ENCODE peak calls at places on chromosome 19, in ten cellular contexts. Q is nephron progenitor cell, B is left ventricle myocardium inferior, K is upper lobe of right lung, J is adrenal gland, U is left lung, A is HL-60, W is fibroblast of the aortic adventitia, S is MCF 10A, T is AG04449. X is an unnamed sample.

GRCh38 chr19:46218160-46218559 is 11.4 kb upstream of the IGFL1 start:
- DNase-seq in J (no peak), U (no peak), W (peak), B (no peak), S (peak), Q (peak), K (no peak), T (no peak), A (no peak), X (no peak)

GRCh38 chr19:34773555-34773864 is 495 bp upstream of the ZNF599 start:
- DNase-seq in T (no peak), W (no peak), Q (no peak), A (no peak), B (no peak), U (no peak), S (no peak), J (no peak), K (no peak), X (no peak)

GRCh38 chr19:35114656-35115537 is 726 bp upstream of the FXYD3 start:
- DNase-seq in U (peak), K (peak), A (peak), Q (peak), J (peak), S (peak), T (no peak), W (peak), B (peak), X (peak)

GRCh38 chr19:17679526-17680234 is 8.5 kb downstream of the UNC13A start:
- DNase-seq in U (no peak), A (no peak), S (no peak), T (no peak), W (no peak), K (no peak), Q (no peak), J (no peak), B (no peak), X (no peak)

GRCh38 chr19:35044317-35045117 is 3.0 kb downstream of the HPN start:
- DNase-seq in A (peak), S (peak), U (peak), J (peak), Q (peak), W (peak), B (peak), K (no peak), T (no peak), X (no peak)

GRCh38 chr19:38657633-38658222 is 10.3 kb downstream of the ACTN4 start:
- DNase-seq in K (no peak), T (peak), S (peak), U (no peak), Q (no peak), W (peak), J (no peak), B (no peak), A (no peak), X (no peak)

GRCh38 chr19:27851543-27852060 is 1361.3 kb downstream of the UQCRFS1 start:
- DNase-seq in T (no peak), U (no peak), A (no peak), B (no peak), K (no peak), W (no peak), J (no peak), Q (no peak), S (no peak), X (no peak)

GRCh38 chr19:1651548-1652394 is 644 bp downstream of the TCF3 start:
- DNase-seq in B (peak), S (peak), A (peak), Q (peak), W (peak), J (peak), K (peak), T (no peak), U (peak), X (peak)

GRCh38 chr19:16897572-16898056 is 8.8 kb downstream of the F2RL3 start:
- DNase-seq in J (peak), K (no peak), S (no peak), T (no peak), Q (no peak), A (no peak), W (no peak), U (peak), B (no peak), X (peak)

GRCh38 chr19:31759359-31759758 is 410.1 kb upstream of the TSHZ3 start:
- DNase-seq in U (no peak), T (no peak), K (no peak), A (no peak), W (no peak), S (no peak), B (no peak), Q (no peak), J (no peak), X (no peak)

GRCh38 chr19:35444735-35445134 is 3.3 kb upstream of the FFAR2 start:
- DNase-seq in Q (no peak), W (no peak), T (no peak), K (no peak), J (no peak), S (no peak), U (no peak), B (no peak), A (no peak), X (no peak)

GRCh38 chr19:34471906-34472305 is 9.7 kb upstream of the WTIP start:
- DNase-seq in Q (no peak), J (peak), U (no peak), T (no peak), A (no peak), S (no peak), W (no peak), K (no peak), B (no peak), X (no peak)

GRCh38 chr19:48728882-48729645 is 9.5 kb upstream of the MAMSTR start:
- DNase-seq in K (no peak), J (no peak), T (no peak), A (no peak), Q (no peak), S (no peak), W (no peak), B (no peak), U (no peak), X (no peak)
- TF ChIP-seq CTCF in K (no peak), J (no peak), T (no peak), A (no peak), Q (no peak), S (no peak), W (no peak), B (no peak), U (no peak), X (no peak)

GRCh38 chr19:13817615-13818371 is 22.6 kb downstream of the ZSWIM4 start:
- DNase-seq in S (no peak), U (peak), W (no peak), T (no peak), B (no peak), J (no peak), A (no peak), K (peak), Q (peak), X (peak)
- TF ChIP-seq CTCF in S (no peak), U (no peak), W (no peak), T (no peak), B (no peak), J (no peak), A (no peak), K (no peak), Q (no peak), X (no peak)

GRCh38 chr19:33386361-33386858 is 12.9 kb downstream of the CEBPG start:
- DNase-seq in T (no peak), J (no peak), U (peak), B (peak), W (no peak), Q (no peak), A (peak), K (no peak), S (no peak), X (no peak)
- TF ChIP-seq CTCF in T (no peak), J (no peak), U (no peak), B (no peak), W (no peak), Q (no peak), A (no peak), K (no peak), S (no peak), X (no peak)

GRCh38 chr19:45079911-45080469 is 930 bp downstream of the GEMIN7 start:
- DNase-seq in Q (no peak), T (no peak), A (no peak), U (no peak), J (no peak), B (no peak), K (no peak), S (no peak), W (no peak), X (no peak)

GRCh38 chr19:45078390-45079062 is 534 bp upstream of the GEMIN7 start:
- DNase-seq in W (no peak), A (no peak), S (no peak), Q (no peak), K (no peak), T (no peak), U (no peak), J (no peak), B (no peak), X (no peak)

GRCh38 chr19:45076851-45077730 is 813 bp upstream of the ZNF296 start:
- DNase-seq in B (no peak), K (no peak), J (no peak), Q (no peak), U (no peak), S (no peak), A (no peak), W (no peak), T (no peak), X (no peak)

GRCh38 chr19:45082170-45082569 is 3.1 kb downstream of the GEMIN7 start:
- DNase-seq in A (no peak), W (no peak), K (no peak), U (no peak), T (no peak), B (no peak), S (no peak), Q (no peak), J (no peak), X (no peak)

DNA sequence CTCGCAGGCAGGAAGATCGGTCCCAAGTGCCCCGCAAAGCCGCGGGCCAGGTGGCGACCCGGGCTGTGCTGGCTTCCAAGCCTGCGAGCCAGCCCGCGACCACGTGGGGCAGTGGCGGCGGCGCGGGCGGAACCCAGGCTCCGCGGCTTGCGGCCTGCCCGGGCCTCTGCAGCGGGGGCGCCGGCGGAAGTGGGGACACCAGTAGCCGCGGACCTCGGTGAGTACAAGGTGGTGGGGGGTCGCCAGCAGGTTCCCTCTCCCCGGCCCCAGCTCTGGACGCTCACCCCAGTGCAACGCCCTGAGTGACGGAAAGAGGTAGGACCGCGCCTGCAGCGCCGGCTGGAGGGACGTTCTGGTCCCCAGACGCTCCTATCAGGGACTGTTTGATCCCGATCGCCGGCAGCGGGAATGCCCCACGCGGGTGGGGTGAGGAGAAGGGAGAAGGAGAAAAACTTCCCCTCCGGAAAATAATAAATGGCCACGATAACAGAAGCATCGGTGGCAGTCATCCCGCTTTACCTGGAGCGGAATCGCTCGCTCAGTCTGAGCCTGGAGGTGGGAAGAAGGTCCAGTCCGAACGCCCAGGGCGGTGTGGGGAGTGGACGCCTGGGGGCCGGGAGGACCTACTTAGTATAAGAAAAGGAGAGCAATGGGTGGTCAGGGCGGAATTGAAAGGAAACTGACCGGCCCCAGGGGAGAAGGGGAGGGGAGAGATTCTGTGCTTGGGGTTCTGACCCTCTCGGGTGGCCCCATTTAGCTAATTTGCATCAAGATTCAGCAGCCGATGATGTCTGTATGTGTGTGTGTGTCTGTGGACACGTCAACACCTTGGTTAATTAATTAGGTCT is at the start of gene GEMIN7:
- DNase-seq in J (peak), Q (peak), K (peak), B (peak), U (peak), A (peak), W (peak), T (no peak), S (peak), X (peak)
- TF ChIP-seq CTCF in J (no peak), Q (peak), K (peak), B (peak), U (no peak), A (no peak), W (no peak), T (no peak), S (no peak), X (peak)

DNA sequence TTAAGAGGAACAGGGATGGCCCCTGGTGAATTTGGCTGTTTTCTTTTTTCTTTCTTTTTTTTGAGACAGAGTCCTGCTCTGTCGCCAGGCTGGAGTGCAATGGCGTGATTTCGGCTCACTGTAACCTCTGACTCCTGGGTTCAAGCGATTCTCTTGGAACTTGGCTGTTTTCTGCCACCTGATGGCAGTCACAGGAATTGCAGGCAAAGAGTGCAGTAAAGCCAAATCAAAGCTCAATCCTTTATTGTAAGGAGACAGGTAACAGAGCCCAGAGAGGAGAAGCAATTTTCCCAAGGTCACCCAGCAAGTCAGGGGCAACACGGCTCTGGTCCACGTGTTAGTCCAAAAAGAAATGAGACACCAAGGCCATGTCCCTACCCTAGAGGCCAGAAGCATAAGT is 6.2 kb downstream of the TINCR start:
- DNase-seq in Q (no peak), W (no peak), S (no peak), B (no peak), A (no peak), T (no peak), K (no peak), U (no peak), J (no peak), X (no peak)
- TF ChIP-seq CTCF in Q (peak), W (peak), S (peak), B (no peak), A (peak), T (peak), K (peak), U (no peak), J (no peak), X (no peak)

GRCh38 chr19:5547881-5548280 is 19.9 kb downstream of the TINCR start:
- DNase-seq in Q (no peak), T (peak), A (peak), W (peak), B (no peak), U (no peak), S (peak), J (peak), K (no peak), X (no peak)
- TF ChIP-seq CTCF in Q (peak), T (peak), A (peak), W (peak), B (peak), U (no peak), S (peak), J (peak), K (peak), X (peak)

DNA sequence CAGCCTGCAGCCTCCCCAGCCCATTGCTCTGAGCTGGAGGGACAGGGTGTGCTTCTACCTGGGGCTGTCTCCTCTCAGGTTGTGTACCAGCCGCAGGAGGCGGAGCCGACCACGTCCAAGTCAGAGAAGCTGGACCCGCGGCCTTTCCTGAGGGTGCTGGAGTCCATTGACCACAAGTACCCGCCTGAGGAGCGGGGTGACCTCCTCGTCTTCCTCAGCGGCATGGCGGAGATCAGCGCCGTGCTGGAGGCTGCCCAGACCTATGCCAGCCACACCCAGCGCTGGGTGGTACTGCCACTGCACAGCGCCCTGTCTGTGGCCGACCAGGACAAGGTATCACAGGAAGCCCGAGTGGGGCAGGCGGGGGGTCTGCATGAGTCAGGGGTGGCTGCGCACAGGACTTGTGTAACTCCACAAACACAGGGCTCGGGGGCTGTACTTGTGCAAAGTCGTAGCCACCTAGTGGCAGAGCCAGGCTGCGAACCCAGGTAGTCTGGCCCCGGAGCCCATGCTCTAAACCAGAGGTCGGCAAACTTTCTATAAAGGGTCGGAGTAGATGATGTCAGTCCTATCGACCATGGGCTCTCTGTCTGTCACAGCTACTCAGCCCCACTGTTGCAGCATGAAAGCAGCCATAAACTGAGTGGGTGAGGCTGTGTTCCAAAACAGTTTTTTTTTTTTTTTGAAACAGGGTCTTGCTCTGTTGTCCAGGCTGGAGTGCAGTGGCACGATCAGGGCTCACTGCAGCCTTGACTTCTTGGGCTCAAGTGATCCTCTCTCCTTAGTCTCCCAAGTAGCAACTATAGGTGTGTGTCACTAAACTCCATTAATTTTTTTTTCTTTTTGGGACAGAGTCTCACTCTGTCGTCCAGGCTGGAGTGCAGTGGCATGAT is 8.9 kb downstream of the DHX34 start:
- DNase-seq in B (no peak), Q (no peak), U (no peak), T (no peak), W (no peak), K (no peak), J (no peak), S (no peak), A (no peak), X (no peak)
- TF ChIP-seq CTCF in B (no peak), Q (no peak), U (no peak), T (no peak), W (peak), K (no peak), J (no peak), S (no peak), A (no peak), X (no peak)

GRCh38 chr19:42683917-42684513 is 56.3 kb downstream of the PSG3 start:
- DNase-seq in S (peak), W (peak), B (no peak), U (no peak), Q (peak), J (no peak), T (no peak), A (peak), K (no peak), X (no peak)
- TF ChIP-seq CTCF in S (peak), W (peak), B (peak), U (peak), Q (peak), J (peak), T (peak), A (peak), K (peak), X (peak)

DNA sequence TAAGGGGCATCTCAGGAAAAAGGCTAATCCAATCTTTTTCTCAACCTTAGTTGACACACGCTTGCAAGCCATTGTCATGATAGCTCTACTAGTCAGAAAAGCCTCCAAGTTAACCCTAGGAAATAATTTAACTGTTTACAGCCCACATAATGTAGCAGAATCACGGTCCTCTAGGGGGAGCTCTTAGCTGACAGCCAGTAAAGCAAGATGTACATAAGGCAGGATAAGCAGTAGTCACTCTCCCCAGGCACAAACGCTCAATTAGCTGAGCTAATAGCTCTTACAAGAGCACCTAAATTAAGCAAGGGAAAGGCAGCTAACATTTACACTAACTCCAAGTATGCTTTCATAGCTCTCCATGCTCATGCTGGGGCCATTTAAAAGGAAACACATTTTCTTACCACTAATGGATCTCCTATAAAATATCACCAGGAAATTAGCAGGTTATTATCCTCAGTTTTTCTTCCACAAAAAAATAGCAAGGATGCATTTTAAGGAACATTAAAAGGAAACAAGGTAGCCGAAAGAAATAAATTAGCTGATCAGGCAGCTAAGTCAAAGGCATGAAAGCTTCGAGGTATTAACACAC is 33.7 kb upstream of the ZSCAN5A start:
- DNase-seq in S (peak), K (no peak), A (peak), Q (no peak), W (no peak), J (no peak), B (no peak), U (no peak), T (no peak), X (no peak)
- TF ChIP-seq CTCF in S (peak), K (peak), A (peak), Q (no peak), W (peak), J (no peak), B (no peak), U (no peak), T (peak), X (peak)

X was measured in lower lobe of right lung.